ENCODE peak calls at places on chromosomes 16 and 17, in four cellular contexts. D is epithelial cell of esophagus, Y is heart left ventricle, E is HFFc6. R is an unnamed sample.

GRCh38 chr17:83191388-83192160 is 112.2 kb downstream of the METRNL start:
- DNase-seq in E (no peak), D (no peak), Y (peak), R (no peak)

GRCh38 chr16:7532534-7532933 is 199.9 kb downstream of the RBFOX1 start:
- DNase-seq in D (no peak), Y (no peak), E (no peak), R (no peak)

GRCh38 chr17:17151962-17152361 is 54.2 kb downstream of the PLD6 start:
- DNase-seq in Y (peak), E (peak), D (peak), R (peak)

GRCh38 chr17:6544770-6545169 is 11.6 kb downstream of the PITPNM3 start:
- DNase-seq in Y (no peak), D (no peak), E (no peak), R (no peak)

GRCh38 chr17:78380370-78380769 is 1.9 kb downstream of the PGS1 start:
- DNase-seq in D (no peak), E (no peak), Y (no peak), R (no peak)

GRCh38 chr16:71723537-71724319 is 773 bp downstream of the PHLPP2 start:
- DNase-seq in D (peak), Y (peak), E (peak), R (no peak)

GRCh38 chr16:84014570-84015327 is 27.8 kb downstream of the SLC38A8 start:
- DNase-seq in E (no peak), D (no peak), Y (no peak), R (no peak)

GRCh38 chr17:79242873-79243602 is 168.4 kb downstream of the ENGASE start:
- DNase-seq in Y (no peak), D (no peak), E (no peak), R (no peak)

DNA sequence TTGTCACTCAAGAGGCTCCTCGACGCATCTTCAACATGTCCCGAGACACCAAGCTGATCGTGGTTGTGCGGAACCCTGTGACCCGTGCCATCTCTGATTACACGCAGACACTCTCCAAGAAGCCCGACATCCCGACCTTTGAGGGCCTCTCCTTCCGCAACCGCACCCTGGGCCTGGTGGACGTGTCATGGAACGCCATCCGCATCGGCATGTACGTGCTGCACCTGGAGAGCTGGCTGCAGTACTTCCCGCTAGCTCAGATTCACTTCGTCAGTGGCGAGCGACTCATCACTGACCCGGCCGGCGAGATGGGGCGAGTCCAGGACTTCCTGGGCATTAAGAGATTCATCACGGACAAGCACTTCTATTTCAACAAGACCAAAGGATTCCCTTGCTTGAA is 101.0 kb downstream of the HS3ST2 start:
- DNase-seq in E (no peak), Y (no peak), D (peak), R (no peak)
- TF ChIP-seq CTCF in E (no peak), Y (no peak), D (no peak), R (no peak)

GRCh38 chr16:58476791-58477190 is 23.2 kb upstream of the NDRG4 start:
- DNase-seq in Y (no peak), E (no peak), D (no peak), R (no peak)

GRCh38 chr16:58475220-58475619 is 24.7 kb upstream of the NDRG4 start:
- DNase-seq in D (no peak), Y (no peak), E (no peak), R (no peak)

GRCh38 chr16:58472266-58472665 is 27.7 kb upstream of the NDRG4 start:
- DNase-seq in D (no peak), Y (no peak), E (no peak), R (no peak)

GRCh38 chr16:58472827-58473226 is 27.1 kb upstream of the NDRG4 start:
- DNase-seq in D (no peak), Y (no peak), E (no peak), R (no peak)

DNA sequence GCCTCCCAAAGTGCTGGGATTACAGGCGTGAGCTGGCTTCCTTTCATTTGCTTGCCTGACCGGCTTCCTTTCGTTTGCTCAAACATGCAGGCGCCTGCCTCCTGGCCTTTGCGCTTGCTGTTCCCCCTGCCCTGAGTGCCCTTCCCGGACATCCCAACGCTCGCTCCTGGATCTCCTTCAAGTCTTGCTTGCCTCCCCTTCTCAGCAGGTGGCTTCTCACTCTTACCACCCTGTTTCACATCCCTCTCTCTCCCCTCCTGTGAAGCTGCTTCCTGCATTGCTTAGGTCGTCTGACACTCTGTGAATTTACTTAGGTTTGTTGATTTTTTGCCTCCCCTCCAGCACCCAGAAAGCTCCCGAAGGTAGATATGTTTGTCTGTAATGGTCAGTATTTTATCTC is 25.6 kb upstream of the NDRG4 start:
- DNase-seq in E (no peak), D (no peak), Y (no peak), R (no peak)
- TF ChIP-seq CTCF in E (no peak), D (no peak), Y (no peak), R (no peak)

DNA sequence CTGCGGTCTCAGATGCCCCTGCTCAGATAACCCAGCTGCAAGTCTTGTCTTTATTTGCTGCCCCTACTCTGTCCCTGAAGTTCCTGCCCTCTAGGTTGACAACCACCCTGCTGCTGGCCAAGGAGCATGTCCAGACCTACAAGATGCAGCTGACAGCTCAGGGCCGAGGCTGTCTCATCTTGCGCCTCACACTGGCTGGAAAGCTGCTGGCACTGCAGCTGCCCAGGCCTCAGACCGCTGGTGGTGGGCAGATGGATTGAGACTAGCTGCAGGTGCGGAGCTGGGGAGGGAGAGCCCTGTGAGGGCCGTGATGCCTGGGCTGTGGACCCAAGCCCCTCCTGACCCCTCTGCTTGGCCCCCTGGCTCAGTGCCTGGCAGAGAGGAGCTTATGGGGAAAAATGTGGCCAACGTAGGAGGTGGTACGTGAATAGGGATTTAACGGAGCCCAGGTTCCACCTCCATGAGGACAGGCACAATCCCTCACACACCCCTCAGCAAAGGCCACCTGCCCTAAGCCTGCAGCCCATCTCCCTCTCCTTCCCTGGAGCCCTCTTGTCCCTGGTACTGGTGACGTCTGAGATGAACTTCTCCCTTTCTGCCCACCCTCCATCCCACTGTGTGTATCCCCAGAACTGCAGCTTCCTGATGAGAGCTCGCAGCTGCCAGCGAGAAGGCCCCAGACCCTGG is 8.3 kb upstream of the GALK1 start:
- DNase-seq in D (no peak), Y (no peak), E (no peak), R (no peak)
- TF ChIP-seq CTCF in D (no peak), Y (no peak), E (no peak), R (no peak)

DNA sequence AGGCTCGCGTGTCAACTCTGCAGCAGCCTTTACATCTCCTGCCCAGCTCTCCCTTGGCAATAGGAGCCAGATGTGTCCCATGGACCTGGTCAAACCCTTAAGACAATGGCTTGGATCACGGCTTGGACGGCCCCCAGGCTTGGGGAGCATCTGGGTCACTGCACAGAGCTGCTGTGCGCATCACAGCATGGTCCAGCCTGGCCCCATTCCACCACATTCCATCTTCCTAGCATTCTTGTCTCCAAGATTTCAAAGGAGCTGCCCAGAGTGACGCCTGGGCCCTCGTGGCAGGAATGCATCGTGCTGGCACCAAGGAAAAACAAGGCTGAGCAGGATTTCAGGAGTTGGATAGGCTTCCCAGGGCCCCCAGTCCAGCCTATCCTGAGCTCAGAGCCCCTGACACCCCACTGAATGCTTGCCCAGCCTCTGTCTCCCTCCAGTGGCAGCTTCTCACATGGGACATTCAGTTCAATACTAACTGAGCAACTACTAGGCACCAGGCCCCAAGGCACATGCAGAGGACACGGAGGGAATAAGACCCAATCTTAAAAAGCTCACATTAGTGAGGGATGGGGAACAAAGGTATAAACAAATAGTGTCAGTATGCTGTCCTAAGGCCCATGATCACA is 34.3 kb downstream of the TK2 start:
- DNase-seq in Y (no peak), E (peak), D (peak), R (no peak)
- TF ChIP-seq CTCF in Y (peak), E (peak), D (no peak), R (peak)

GRCh38 chr17:42018988-42019387 is 902 bp upstream of the NKIRAS2 start:
- DNase-seq in E (no peak), D (no peak), Y (no peak), R (no peak)
- TF ChIP-seq CTCF in E (no peak), D (no peak), Y (no peak), R (no peak)

R was measured in AG09309.